ENCODE peak calls at places on chromosomes 5 and 9, in seven cellular contexts. B is GM23338, W is PC-3, V is hepatocyte, O is HCT116, I is neural progenitor cell, P is MM.1S. G is an unnamed sample.

GRCh38 chr5:17614872-17615605 is 4.8 kb downstream of the TAF11L12 start:
- DNase-seq in B (no peak), W (no peak), V (no peak), O (no peak), I (no peak), P (no peak), G (no peak)

GRCh38 chr9:3478549-3478953 is 47.2 kb downstream of the RFX3 start:
- DNase-seq in B (peak), W (peak), V (no peak), O (no peak), I (no peak), P (peak), G (peak)

GRCh38 chr9:95104966-95105365 is 212.5 kb downstream of the FANCC start:
- DNase-seq in B (no peak), W (no peak), V (no peak), O (no peak), I (no peak), P (no peak), G (no peak)

GRCh38 chr9:129111143-129111761 is at the start of gene PTPA:
- DNase-seq in B (peak), W (peak), V (peak), O (peak), I (peak), P (peak), G (peak)

GRCh38 chr5:126857472-126858410 is 80.8 kb downstream of the LMNB1 start:
- DNase-seq in B (peak), W (no peak), V (peak), O (no peak), I (no peak), P (no peak), G (peak)

GRCh38 chr5:68770566-68770965 is 323.2 kb upstream of the SLC30A5 start:
- DNase-seq in B (no peak), W (no peak), V (peak), O (no peak), I (peak), P (no peak), G (no peak)

GRCh38 chr5:135211791-135212190 is 177.8 kb upstream of the PITX1 start:
- DNase-seq in B (no peak), W (no peak), V (no peak), O (no peak), I (no peak), P (no peak), G (no peak)

GRCh38 chr9:134324359-134325095 is 1.7 kb upstream of the RXRA start:
- DNase-seq in B (no peak), W (peak), V (no peak), O (no peak), I (no peak), P (no peak), G (no peak)

GRCh38 chr5:27290166-27290565 is 251.8 kb upstream of the CDH9 start:
- DNase-seq in B (peak), W (no peak), V (no peak), O (no peak), I (no peak), P (no peak), G (no peak)

GRCh38 chr5:77428526-77428925 is 63.6 kb downstream of the WDR41 start:
- DNase-seq in B (no peak), W (no peak), V (no peak), O (no peak), I (no peak), P (no peak), G (no peak)

GRCh38 chr9:89529243-89530030 is 31.5 kb upstream of the SEMA4D start:
- DNase-seq in B (no peak), W (no peak), V (no peak), O (no peak), I (no peak), P (no peak), G (no peak)

GRCh38 chr5:135645336-135645735 is 66.5 kb upstream of the CXCL14 start:
- DNase-seq in B (no peak), W (no peak), V (no peak), O (no peak), I (no peak), P (no peak), G (no peak)

GRCh38 chr5:139711067-139711851 is 63.1 kb downstream of the CXXC5 start:
- DNase-seq in B (peak), W (peak), V (peak), O (no peak), I (peak), P (peak), G (peak)

GRCh38 chr9:78038620-78039300 is 7.1 kb upstream of the GNAQ start:
- DNase-seq in B (no peak), W (peak), V (peak), O (no peak), I (no peak), P (no peak), G (peak)

GRCh38 chr9:93576296-93577044 is at the start of gene PHF2:
- DNase-seq in B (peak), W (no peak), V (peak), O (no peak), I (peak), P (peak), G (peak)

GRCh38 chr5:13865317-13865716 is 79.2 kb downstream of the DNAH5 start:
- DNase-seq in B (no peak), W (no peak), V (no peak), O (no peak), I (no peak), P (no peak), G (no peak)

GRCh38 chr5:96434201-96434645 is 1.2 kb upstream of the PCSK1 start:
- DNase-seq in B (peak), W (peak), V (peak), O (peak), I (peak), P (peak), G (peak)

GRCh38 chr9:130227833-130228232 is 37.7 kb upstream of the HMCN2 start:
- DNase-seq in B (no peak), W (no peak), V (no peak), O (no peak), I (no peak), P (no peak), G (no peak)

GRCh38 chr5:149143470-149143869 is 2.2 kb downstream of the ABLIM3 start:
- DNase-seq in B (no peak), W (peak), V (no peak), O (no peak), I (no peak), P (no peak), G (peak)

GRCh38 chr9:109035684-109036423 is 22.6 kb upstream of the CTNNAL1 start:
- DNase-seq in B (no peak), W (peak), V (no peak), O (peak), I (no peak), P (no peak), G (peak)

GRCh38 chr9:87959916-87960581 is 14.3 kb downstream of the CDK20 start:
- DNase-seq in B (no peak), W (no peak), V (peak), O (no peak), I (no peak), P (no peak), G (no peak)

GRCh38 chr5:173881811-173882575 is 6.2 kb upstream of the CPEB4 start:
- DNase-seq in B (no peak), W (peak), V (no peak), O (no peak), I (no peak), P (no peak), G (peak)

GRCh38 chr9:83429229-83429628 is 109.0 kb downstream of the FRMD3 start:
- DNase-seq in B (no peak), W (no peak), V (no peak), O (no peak), I (no peak), P (no peak), G (no peak)
- TF ChIP-seq EZH2 in B (no peak), W (no peak), V (no peak), O (no peak), I (no peak), P (no peak), G (no peak)

GRCh38 chr5:93585054-93585751 is 2.2 kb downstream of the NR2F1 start:
- DNase-seq in B (peak), W (peak), V (no peak), O (no peak), I (peak), P (peak), G (peak)
- TF ChIP-seq EZH2phosphoT487 in B (peak), W (no peak), V (peak), O (no peak), I (no peak), P (no peak), G (no peak)

GRCh38 chr9:115106001-115106400 is 12.0 kb downstream of the TNC start:
- DNase-seq in B (no peak), W (peak), V (peak), O (no peak), I (no peak), P (no peak), G (peak)

GRCh38 chr9:115106642-115107041 is 11.3 kb downstream of the TNC start:
- DNase-seq in B (no peak), W (peak), V (no peak), O (no peak), I (no peak), P (no peak), G (peak)

GRCh38 chr9:115107701-115108100 is 10.3 kb downstream of the TNC start:
- DNase-seq in B (no peak), W (peak), V (no peak), O (no peak), I (no peak), P (no peak), G (peak)

GRCh38 chr9:115103746-115104477 is 14.0 kb downstream of the TNC start:
- DNase-seq in B (no peak), W (no peak), V (no peak), O (no peak), I (no peak), P (no peak), G (no peak)

GRCh38 chr9:115104908-115105307 is 13.0 kb downstream of the TNC start:
- DNase-seq in B (no peak), W (peak), V (no peak), O (no peak), I (no peak), P (no peak), G (peak)
- TF ChIP-seq EZH2 in B (no peak), W (no peak), V (no peak), O (no peak), I (no peak), P (no peak), G (no peak)

DNA sequence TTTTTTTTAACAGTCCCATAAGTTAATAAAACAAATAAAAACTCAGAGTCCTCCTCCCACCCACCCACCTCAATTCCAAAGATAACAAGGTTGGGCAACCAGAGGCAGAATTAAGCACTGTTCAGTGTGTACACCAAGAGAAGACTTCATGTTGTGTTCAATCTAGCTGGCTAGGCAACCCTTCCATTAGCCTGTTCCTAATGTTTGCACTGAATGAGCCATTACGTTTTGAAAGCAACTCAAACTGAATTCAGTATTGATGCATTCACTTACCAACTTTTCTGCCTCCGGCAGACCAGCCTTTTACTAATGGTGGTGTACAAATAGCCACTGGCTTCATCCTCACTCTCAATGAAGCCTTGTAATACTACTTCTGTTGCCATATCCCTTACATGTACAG is 47.5 kb downstream of the PBX3 start:
- DNase-seq in B (no peak), W (no peak), V (no peak), O (no peak), I (no peak), P (no peak), G (no peak)
- TF ChIP-seq EZH2phosphoT487 in B (no peak), W (no peak), V (no peak), O (no peak), I (no peak), P (no peak), G (no peak)

GRCh38 chr9:98707158-98708102 is 1.3 kb downstream of the GABBR2 start:
- DNase-seq in B (peak), W (peak), V (peak), O (peak), I (peak), P (peak), G (peak)
- TF ChIP-seq EZH2 in B (peak), W (no peak), V (peak), O (no peak), I (peak), P (no peak), G (no peak)

DNA sequence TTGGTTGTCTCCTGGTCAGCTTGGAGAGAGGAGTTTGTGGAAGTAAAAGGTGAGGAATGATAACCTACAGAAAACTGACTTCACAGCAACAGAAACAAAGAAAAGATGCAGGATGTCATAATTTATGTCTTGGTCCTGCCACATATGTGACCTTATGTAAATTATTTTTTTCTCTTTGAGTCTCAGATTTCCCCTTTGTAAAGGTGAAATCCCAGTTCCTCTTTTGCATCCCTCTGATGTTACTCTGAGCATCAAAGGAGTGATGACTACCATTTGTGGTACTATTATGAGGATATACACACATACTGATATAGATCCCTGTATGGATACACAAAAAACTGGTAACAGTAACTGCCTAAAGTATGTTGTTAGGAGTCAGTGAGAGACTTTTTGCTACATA is 1.4 kb upstream of the THG1L start:
- DNase-seq in B (no peak), W (no peak), V (no peak), O (no peak), I (no peak), P (peak), G (no peak)
- TF ChIP-seq EZH2phosphoT487 in B (no peak), W (no peak), V (no peak), O (no peak), I (no peak), P (no peak), G (no peak)

GRCh38 chr9:132162764-132163456 is 1.1 kb downstream of the NTNG2 start:
- DNase-seq in B (peak), W (no peak), V (no peak), O (no peak), I (peak), P (no peak), G (no peak)
- TF ChIP-seq EZH2 in B (peak), W (no peak), V (peak), O (peak), I (peak), P (peak), G (peak)

GRCh38 chr5:141001466-141001853 is 35.2 kb downstream of the PCDHAC2 start:
- DNase-seq in B (peak), W (peak), V (peak), O (peak), I (peak), P (no peak), G (no peak)

GRCh38 chr5:141001854-141002666 is 35.8 kb downstream of the PCDHAC2 start:
- DNase-seq in B (peak), W (peak), V (peak), O (peak), I (peak), P (no peak), G (peak)

GRCh38 chr5:141003791-141004601 is 37.7 kb downstream of the PCDHAC2 start:
- DNase-seq in B (peak), W (peak), V (peak), O (peak), I (peak), P (no peak), G (peak)

GRCh38 chr5:141002667-141002965 is 36.3 kb downstream of the PCDHAC2 start:
- DNase-seq in B (no peak), W (no peak), V (no peak), O (no peak), I (no peak), P (no peak), G (no peak)

DNA sequence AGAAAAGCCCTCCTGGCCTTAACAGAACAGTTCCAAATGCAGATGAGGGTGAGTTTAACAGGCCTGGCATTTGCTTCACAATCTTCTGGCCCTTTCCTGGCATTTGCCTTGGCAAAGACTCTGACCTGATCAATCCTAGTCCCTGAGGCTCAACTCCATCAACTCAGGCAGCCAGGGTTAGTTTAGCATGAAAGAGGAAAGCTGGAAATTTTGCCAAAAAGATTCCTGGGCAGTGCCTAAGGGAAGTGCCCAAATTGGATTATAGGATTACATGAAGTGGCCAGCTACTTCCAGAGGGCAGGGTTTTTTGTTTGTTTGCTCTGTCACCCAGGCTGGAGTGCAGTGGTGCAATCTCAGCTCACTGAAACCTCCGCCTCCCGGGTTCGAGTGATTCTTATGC is 36.8 kb downstream of the PCDHAC2 start:
- DNase-seq in B (no peak), W (peak), V (no peak), O (no peak), I (peak), P (no peak), G (no peak)
- TF ChIP-seq EZH2phosphoT487 in B (no peak), W (no peak), V (no peak), O (no peak), I (no peak), P (no peak), G (no peak)